ENCODE peak calls at places on chromosomes 6 and 20, in five cellular contexts. O is activated T-helper 1 cell treated with anti-CD3 and anti-CD28 coated beads, Interleukin-2, amount 50 U/mL, for 16 hours; F is A549; C is fibroblast of lung; E is fibroblast of mammary gland. X is an unnamed sample.

GRCh38 chr20:46826343-46826984 is 68.2 kb upstream of the EYA2 start:
- DNase-seq in O (no peak), F (no peak), C (no peak), E (peak; percentile 35), X (no peak)

GRCh38 chr20:36092424-36093024 is 62.0 kb upstream of the EPB41L1 start:
- DNase-seq in O (no peak), F (no peak), C (no peak), E (no peak), X (no peak)

GRCh38 chr6:90484903-90485302 is 102.0 kb downstream of the MAP3K7 start:
- DNase-seq in O (no peak), F (no peak), C (no peak), E (no peak), X (no peak)

GRCh38 chr6:110053395-110054240 is 75.5 kb downstream of the GPR6 start:
- DNase-seq in O (no peak), F (peak; percentile 36), C (peak; percentile 69), E (peak; percentile 72), X (peak; percentile 47)

GRCh38 chr6:127606131-127606562 is 29.2 kb downstream of the C6orf58 start:
- DNase-seq in O (no peak), F (peak; percentile 21), C (peak; percentile 54), E (peak; percentile 57), X (peak; percentile 75)

GRCh38 chr6:117463762-117464665 is 18.5 kb upstream of the DCBLD1 start:
- DNase-seq in O (no peak), F (no peak), C (peak; percentile 67), E (peak; percentile 75), X (no peak)

GRCh38 chr20:43751167-43752050 is 24.6 kb upstream of the GTSF1L start:
- DNase-seq in O (no peak), F (no peak), C (peak; percentile 93), E (peak; percentile 94), X (no peak)

GRCh38 chr20:46717818-46718541 is 8.5 kb downstream of the SLC2A10 start:
- DNase-seq in O (no peak), F (no peak), C (no peak), E (no peak), X (no peak)

GRCh38 chr6:28863607-28864320 is 60.0 kb downstream of the TRIM27 start:
- DNase-seq in O (peak; percentile 64), F (no peak), C (peak; percentile 90), E (peak; percentile 85), X (peak; percentile 86)

GRCh38 chr6:14001329-14002012 is 76.7 kb downstream of the RNF182 start:
- DNase-seq in O (no peak), F (peak; percentile 67), C (peak; percentile 96), E (peak; percentile 100), X (no peak)

GRCh38 chr6:46932526-46932925 is 10.8 kb upstream of the ADGRF5 start:
- DNase-seq in O (no peak), F (no peak), C (no peak), E (peak; percentile 29), X (no peak)

GRCh38 chr20:43798591-43799149 is 71.9 kb upstream of the GTSF1L start:
- DNase-seq in O (no peak), F (no peak), C (no peak), E (no peak), X (no peak)

GRCh38 chr6:107786709-107787588 is 37.2 kb downstream of the SCML4 start:
- DNase-seq in O (no peak), F (no peak), C (no peak), E (no peak), X (no peak)

GRCh38 chr6:159038914-159039884 is 5.6 kb downstream of the TAGAP start:
- DNase-seq in O (no peak), F (no peak), C (peak; percentile 13), E (peak; percentile 53), X (no peak)

GRCh38 chr6:85403331-85404015 is 46.4 kb upstream of the NT5E start:
- DNase-seq in O (no peak), F (no peak), C (peak; percentile 77), E (peak; percentile 85), X (no peak)

GRCh38 chr6:164037165-164037564 is 622.6 kb downstream of the QKI start:
- DNase-seq in O (no peak), F (no peak), C (no peak), E (no peak), X (no peak)

GRCh38 chr20:48538058-48538825 is 289.6 kb downstream of the PREX1 start:
- DNase-seq in O (no peak), F (peak; percentile 51), C (no peak), E (peak; percentile 2), X (peak; percentile 75)

GRCh38 chr6:95142661-95143060 is 434.7 kb upstream of the MANEA start:
- DNase-seq in O (no peak), F (no peak), C (no peak), E (no peak), X (no peak)

GRCh38 chr6:95091823-95092436 is 485.4 kb upstream of the MANEA start:
- DNase-seq in O (no peak), F (no peak), C (peak; percentile 87), E (peak; percentile 63), X (peak; percentile 45)

GRCh38 chr6:25640871-25641270 is 11.1 kb upstream of the SCGN start:
- DNase-seq in O (no peak), F (no peak), C (no peak), E (no peak), X (no peak)

GRCh38 chr6:16132909-16133308 is 4.0 kb downstream of the MYLIP start:
- DNase-seq in O (no peak), F (no peak), C (no peak), E (no peak), X (no peak)

GRCh38 chr6:31270788-31271640 is 878 bp downstream of the HLA-C start:
- DNase-seq in O (no peak), F (no peak), C (peak; percentile 42), E (peak; percentile 25), X (no peak)

GRCh38 chr6:94163877-94164276 is 744.5 kb upstream of the EPHA7 start:
- DNase-seq in O (no peak), F (no peak), C (no peak), E (no peak), X (no peak)

GRCh38 chr20:48049631-48050030 is 264.4 kb upstream of the SULF2 start:
- DNase-seq in O (no peak), F (no peak), C (no peak), E (no peak), X (no peak)

GRCh38 chr20:10490706-10491105 is 55.6 kb downstream of the SLX4IP start:
- DNase-seq in O (no peak), F (no peak), C (peak; percentile 19), E (peak; percentile 45), X (no peak)

GRCh38 chr6:132530293-132530974 is 7.6 kb upstream of the TAAR9 start:
- DNase-seq in O (peak; percentile 19), F (no peak), C (peak; percentile 76), E (peak; percentile 70), X (peak; percentile 53)

GRCh38 chr6:132494954-132495353 is 18.0 kb downstream of the STX7 start:
- DNase-seq in O (no peak), F (no peak), C (no peak), E (no peak), X (no peak)

GRCh38 chr20:20465259-20465658 is 97.4 kb downstream of the INSM1 start:
- DNase-seq in O (no peak), F (no peak), C (no peak), E (peak; percentile 28), X (no peak)

GRCh38 chr6:33392168-33392947 is 735 bp downstream of the KIFC1 start:
- DNase-seq in O (no peak), F (no peak), C (no peak), E (peak; percentile 50), X (no peak)

GRCh38 chr6:37288247-37288646 is 30.3 kb upstream of the TMEM217 start:
- DNase-seq in O (no peak), F (no peak), C (no peak), E (no peak), X (no peak)

GRCh38 chr6:9083108-9083507 is 647.8 kb upstream of the SLC35B3 start:
- DNase-seq in O (no peak), F (no peak), C (no peak), E (no peak), X (no peak)

GRCh38 chr6:157547112-157547511 is 166.1 kb downstream of the ZDHHC14 start:
- DNase-seq in O (no peak), F (no peak), C (no peak), E (no peak), X (no peak)

GRCh38 chr20:24257171-24257570 is 212.3 kb upstream of the SYNDIG1 start:
- DNase-seq in O (no peak), F (no peak), C (no peak), E (no peak), X (no peak)

GRCh38 chr6:30142665-30143064 is 6.7 kb downstream of the TRIM40 start:
- DNase-seq in O (no peak), F (no peak), C (no peak), E (no peak), X (no peak)

GRCh38 chr20:24580855-24581254 is 111.4 kb downstream of the SYNDIG1 start:
- DNase-seq in O (no peak), F (no peak), C (no peak), E (no peak), X (no peak)

GRCh38 chr6:165774903-165775608 is 112.0 kb upstream of the PDE10A start:
- DNase-seq in O (no peak), F (no peak), C (no peak), E (peak; percentile 4), X (peak; percentile 13)

GRCh38 chr6:11606287-11606686 is 68.7 kb downstream of the TMEM170B start:
- DNase-seq in O (no peak), F (no peak), C (peak; percentile 32), E (no peak), X (no peak)

GRCh38 chr6:104881964-104882668 is 22.4 kb upstream of the HACE1 start:
- DNase-seq in O (no peak), F (no peak), C (no peak), E (no peak), X (no peak)

GRCh38 chr20:36571564-36572504 is 1.6 kb upstream of the TGIF2 start:
- DNase-seq in O (no peak), F (no peak), C (no peak), E (no peak), X (peak; percentile 81)

X was measured in HAP-1.